ENCODE peak calls at places on chromosomes 6 and 20, in six cellular contexts. P is T1000; S is CD8-positive, alpha-beta memory T cell; U is GM06990; R is lower lobe of right lung; N is SK-N-SH. G is an unnamed sample.

GRCh38 chr20:52838510-52839241 is 133.5 kb upstream of the TSHZ2 start:
- DNase-seq in P (no peak), S (no peak), U (no peak), R (no peak), N (no peak), G (no peak)

GRCh38 chr6:163532526-163533078 is 118.1 kb downstream of the QKI start:
- DNase-seq in P (no peak), S (no peak), U (no peak), R (no peak), N (no peak), G (no peak)

GRCh38 chr6:149483849-149484635 is 772 bp downstream of the ZC3H12D start:
- DNase-seq in P (no peak), S (no peak), U (no peak), R (no peak), N (no peak), G (no peak)

GRCh38 chr20:46963758-46964181 is 69.1 kb downstream of the EYA2 start:
- DNase-seq in P (no peak), S (no peak), U (no peak), R (no peak), N (no peak), G (no peak)

GRCh38 chr20:61929971-61930666 is 135.6 kb downstream of the TAF4 start:
- DNase-seq in P (no peak), S (no peak), U (no peak), R (peak; percentile 28), N (no peak), G (peak; percentile 50)

GRCh38 chr20:10591956-10592521 is 81.8 kb downstream of the JAG1 start:
- DNase-seq in P (no peak), S (no peak), U (no peak), R (no peak), N (no peak), G (no peak)

GRCh38 chr6:30061766-30062458 is 847 bp downstream of the POLR1H start:
- DNase-seq in P (no peak), S (peak; percentile 44), U (no peak), R (no peak), N (peak; percentile 38), G (peak; percentile 52)

GRCh38 chr20:63236116-63236837 is 572 bp downstream of the BIRC7 start:
- DNase-seq in P (no peak), S (no peak), U (no peak), R (no peak), N (no peak), G (no peak)

GRCh38 chr6:45571159-45571558 is 193.4 kb upstream of the SUPT3H start:
- DNase-seq in P (no peak), S (no peak), U (no peak), R (no peak), N (no peak), G (no peak)

GRCh38 chr6:140809694-140810101 is 1323.0 kb upstream of the GJE1 start:
- DNase-seq in P (no peak), S (no peak), U (peak; percentile 27), R (no peak), N (no peak), G (no peak)

GRCh38 chr6:42898891-42899361 is 16.9 kb upstream of the PTCRA start:
- DNase-seq in P (peak; percentile 63), S (peak; percentile 63), U (no peak), R (peak; percentile 63), N (peak; percentile 36), G (no peak)

GRCh38 chr6:149750136-149750609 is 632 bp downstream of the PCMT1 start:
- DNase-seq in P (peak; percentile 32), S (peak; percentile 42), U (no peak), R (peak; percentile 68), N (peak; percentile 77), G (peak; percentile 87)

GRCh38 chr6:79240509-79240908 is 6.0 kb upstream of the HMGN3 start:
- DNase-seq in P (no peak), S (no peak), U (no peak), R (no peak), N (no peak), G (no peak)

GRCh38 chr20:35551485-35551884 is 9.6 kb downstream of the ERGIC3 start:
- DNase-seq in P (no peak), S (no peak), U (no peak), R (no peak), N (no peak), G (no peak)

GRCh38 chr6:52019092-52019491 is 68.3 kb downstream of the PKHD1 start:
- DNase-seq in P (no peak), S (no peak), U (no peak), R (no peak), N (no peak), G (no peak)

GRCh38 chr20:49379338-49379737 is 101.5 kb upstream of the ZNFX1 start:
- DNase-seq in P (no peak), S (no peak), U (no peak), R (no peak), N (no peak), G (no peak)

GRCh38 chr6:31882344-31882743 is 3.5 kb upstream of the SLC44A4 start:
- DNase-seq in P (no peak), S (no peak), U (no peak), R (no peak), N (no peak), G (peak; percentile 72)

GRCh38 chr20:53345536-53346070 is 248.0 kb downstream of the ZNF217 start:
- DNase-seq in P (no peak), S (no peak), U (no peak), R (no peak), N (no peak), G (peak; percentile 68)

GRCh38 chr6:26345832-26346231 is 19.2 kb upstream of the BTN3A2 start:
- DNase-seq in P (no peak), S (no peak), U (no peak), R (no peak), N (no peak), G (no peak)

GRCh38 chr20:9068232-9068781 is 580 bp upstream of the PLCB4 start:
- DNase-seq in P (peak; percentile 27), S (no peak), U (no peak), R (no peak), N (peak; percentile 92), G (peak; percentile 78)

GRCh38 chr6:160077526-160077925 is 44.1 kb upstream of the SLC22A1 start:
- DNase-seq in P (no peak), S (no peak), U (no peak), R (no peak), N (no peak), G (no peak)

GRCh38 chr6:37502703-37503485 is 3.2 kb upstream of the CCDC167 start:
- DNase-seq in P (no peak), S (peak; percentile 72), U (no peak), R (peak; percentile 16), N (no peak), G (no peak)

GRCh38 chr20:24968278-24968677 is 19.2 kb downstream of the CST7 start:
- DNase-seq in P (no peak), S (no peak), U (no peak), R (peak; percentile 6), N (no peak), G (peak; percentile 12)

GRCh38 chr6:64985726-64986125 is 721.3 kb downstream of the EYS start:
- DNase-seq in P (no peak), S (no peak), U (no peak), R (no peak), N (no peak), G (no peak)

GRCh38 chr20:37498066-37498702 is 22.9 kb upstream of the NNAT start:
- DNase-seq in P (no peak), S (no peak), U (no peak), R (no peak), N (no peak), G (no peak)

G was measured in kidney.